ENCODE peak calls at places on chromosomes 1 and 21, in four cellular contexts. X is mammary epithelial cell, A is endodermal cell, O is neural crest cell. D is an unnamed sample.

GRCh38 chr1:233293556-233294446 is 1.7 kb downstream of the PCNX2 start:
- DNase-seq in A (no peak), O (no peak), X (peak), D (no peak)

GRCh38 chr1:94327001-94327685 is 89.8 kb upstream of the ARHGAP29 start:
- DNase-seq in O (peak), X (no peak), A (peak), D (peak)

GRCh38 chr1:54885237-54885679 is 1.7 kb downstream of the DHCR24 start:
- DNase-seq in X (no peak), A (no peak), O (no peak), D (no peak)

GRCh38 chr1:163768581-163768980 is 446.8 kb downstream of the NUF2 start:
- DNase-seq in O (no peak), X (no peak), A (no peak), D (no peak)

GRCh38 chr1:178923512-178923911 is 52.6 kb upstream of the ANGPTL1 start:
- DNase-seq in O (no peak), A (no peak), X (no peak), D (no peak)

GRCh38 chr1:40653851-40654537 is 11.5 kb downstream of the RIMS3 start:
- DNase-seq in A (peak), X (no peak), O (peak), D (peak)

GRCh38 chr21:33901421-33902288 is 13.9 kb downstream of the ATP5PO start:
- DNase-seq in A (peak), O (peak), X (peak), D (peak)

GRCh38 chr21:21612446-21612845 is 614.2 kb downstream of the NCAM2 start:
- DNase-seq in A (peak), O (no peak), X (no peak), D (no peak)

GRCh38 chr1:194252189-194252588 is 1065.8 kb upstream of the B3GALT2 start:
- DNase-seq in X (no peak), O (no peak), A (no peak), D (no peak)

GRCh38 chr1:197915217-197915616 is 2.0 kb upstream of the LHX9 start:
- DNase-seq in A (peak), X (no peak), O (no peak), D (peak)

GRCh38 chr21:35506352-35506751 is 457.2 kb upstream of the RUNX1 start:
- DNase-seq in O (no peak), A (no peak), X (no peak), D (no peak)

GRCh38 chr21:44370027-44370735 is 16.8 kb downstream of the TRPM2 start:
- DNase-seq in O (peak), A (peak), X (peak), D (peak)

GRCh38 chr1:71047635-71048607 is at the start of gene PTGER3:
- DNase-seq in X (peak), A (peak), O (peak), D (peak)

GRCh38 chr1:76942549-76942948 is 75.3 kb downstream of the ST6GALNAC5 start:
- DNase-seq in O (no peak), A (no peak), X (no peak), D (no peak)

GRCh38 chr1:38817958-38818705 is 41.4 kb downstream of the RRAGC start:
- DNase-seq in X (no peak), A (peak), O (peak), D (peak)

GRCh38 chr1:182392045-182393028 is 747 bp upstream of the GLUL start:
- DNase-seq in X (peak), A (no peak), O (no peak), D (no peak)

GRCh38 chr1:236020359-236021000 is 44.4 kb downstream of the NID1 start:
- DNase-seq in X (no peak), O (no peak), A (no peak), D (no peak)

GRCh38 chr1:113057006-113057405 is 16.0 kb upstream of the LRIG2 start:
- DNase-seq in X (no peak), A (peak), O (no peak), D (peak)
- TF ChIP-seq CTCF in X (no peak), A (peak), O (no peak), D (no peak)

GRCh38 chr1:218802799-218803198 is 370.9 kb upstream of the LYPLAL1 start:
- DNase-seq in X (no peak), A (no peak), O (no peak), D (no peak)

GRCh38 chr1:218804014-218804785 is 369.5 kb upstream of the LYPLAL1 start:
- DNase-seq in A (no peak), X (peak), O (no peak), D (no peak)

GRCh38 chr1:218803351-218803997 is 370.2 kb upstream of the LYPLAL1 start:
- DNase-seq in X (no peak), A (no peak), O (no peak), D (no peak)
- TF ChIP-seq CTCF in X (no peak), A (no peak), O (no peak), D (no peak)

GRCh38 chr1:1665815-1666251 is 7.0 kb upstream of the CDK11B start:
- DNase-seq in X (no peak), A (peak), O (peak), D (peak)
- TF ChIP-seq CTCF in X (peak), A (peak), O (peak), D (peak)

GRCh38 chr1:43969746-43970466 is at the start of gene DPH2:
- DNase-seq in O (peak), A (peak), X (peak), D (peak)

GRCh38 chr1:43971336-43971980 is 1.6 kb downstream of the DPH2 start:
- DNase-seq in X (no peak), O (no peak), A (no peak), D (no peak)

GRCh38 chr1:43969416-43969745 is 429 bp upstream of the DPH2 start:
- DNase-seq in A (no peak), O (no peak), X (no peak), D (no peak)

GRCh38 chr1:43970911-43971310 is 1.1 kb downstream of the DPH2 start:
- DNase-seq in A (no peak), O (no peak), X (no peak), D (no peak)

DNA sequence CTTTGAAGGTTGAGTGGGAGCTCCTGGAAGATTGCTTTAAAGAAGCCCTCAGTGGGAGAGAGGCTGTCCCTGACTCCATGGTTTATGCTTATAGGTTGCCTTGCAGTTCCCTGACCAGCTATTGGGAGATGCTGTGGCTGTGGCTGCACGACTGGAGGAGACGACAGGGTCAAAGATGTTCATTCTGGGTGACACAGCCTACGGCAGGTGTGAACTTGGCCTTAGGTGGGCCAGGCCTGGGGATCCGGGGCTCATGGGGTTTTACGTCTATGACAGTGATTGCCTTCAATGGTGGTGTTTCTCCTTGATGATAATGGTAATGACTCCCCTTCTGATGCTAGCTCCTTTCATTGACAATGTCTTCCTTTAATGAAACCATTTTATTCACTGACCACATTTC is 692 bp downstream of the DPH2 start:
- DNase-seq in O (no peak), A (no peak), X (no peak), D (no peak)
- TF ChIP-seq CTCF in O (no peak), A (no peak), X (no peak), D (no peak)

GRCh38 chr1:8111560-8111959 is 85.5 kb upstream of the ERRFI1 start:
- DNase-seq in O (no peak), X (no peak), A (no peak), D (no peak)

GRCh38 chr1:8112611-8113256 is 86.6 kb upstream of the ERRFI1 start:
- DNase-seq in X (no peak), O (no peak), A (no peak), D (no peak)

GRCh38 chr1:8109226-8109625 is 83.1 kb upstream of the ERRFI1 start:
- DNase-seq in A (no peak), X (no peak), O (no peak), D (no peak)

GRCh38 chr1:8104278-8105236 is 78.4 kb upstream of the ERRFI1 start:
- DNase-seq in X (no peak), O (no peak), A (no peak), D (no peak)

GRCh38 chr1:8107897-8108296 is 81.8 kb upstream of the ERRFI1 start:
- DNase-seq in A (no peak), O (no peak), X (no peak), D (no peak)
- TF ChIP-seq CTCF in A (no peak), O (no peak), X (no peak), D (no peak)

DNA sequence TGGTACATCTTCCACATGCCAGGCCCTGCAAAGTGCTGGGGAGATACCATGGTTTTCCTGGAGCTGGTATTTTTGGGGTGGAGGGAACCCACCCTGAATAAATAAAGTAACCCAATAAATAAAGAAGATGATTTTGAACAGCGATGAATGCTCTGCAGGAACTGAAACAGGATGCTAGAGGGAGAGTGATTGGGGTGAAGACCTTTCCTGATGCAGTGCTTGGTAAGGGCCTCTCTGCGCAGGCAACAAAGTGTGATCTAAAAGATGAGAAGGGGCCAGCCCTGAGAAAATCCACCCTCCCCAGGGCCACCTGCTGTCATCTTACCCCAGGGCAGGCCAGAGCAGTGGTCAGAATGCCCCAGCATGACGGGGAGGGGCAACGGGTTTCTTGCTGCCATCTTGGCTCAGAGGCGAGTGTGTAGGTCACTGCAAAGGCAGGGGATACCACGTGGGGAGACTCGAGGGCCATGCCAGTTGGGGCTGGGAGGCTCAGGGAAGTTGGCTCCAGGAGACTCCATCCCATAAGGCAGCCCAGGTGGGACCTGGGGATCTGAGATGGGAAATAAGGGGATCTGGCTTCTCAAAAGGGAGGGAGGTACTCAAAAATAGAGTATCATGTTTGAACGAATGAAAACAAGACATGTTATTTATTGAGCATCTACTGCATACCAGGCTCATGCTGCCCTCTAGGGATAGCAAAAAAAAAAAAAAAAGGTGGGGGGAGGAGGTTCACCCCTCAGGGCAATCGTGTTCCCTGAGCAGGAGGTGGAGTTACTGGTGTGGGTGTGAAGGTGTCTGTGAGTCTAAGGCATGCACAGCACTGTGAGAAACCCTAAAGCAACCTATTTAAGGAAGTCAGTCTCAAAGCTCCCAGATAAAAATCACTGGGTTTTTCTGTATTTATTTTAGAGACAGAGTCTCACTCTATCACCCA is 2.8 kb downstream of the SRARP start:
- DNase-seq in O (no peak), A (no peak), X (peak), D (no peak)
- TF ChIP-seq CTCF in O (no peak), A (peak), X (peak), D (no peak)

GRCh38 chr1:220335668-220336067 is 63.4 kb upstream of the RAB3GAP2 start:
- DNase-seq in X (peak), O (no peak), A (no peak), D (no peak)

GRCh38 chr1:220327106-220327505 is 54.9 kb upstream of the RAB3GAP2 start:
- DNase-seq in O (no peak), A (no peak), X (no peak), D (no peak)

GRCh38 chr1:220330265-220330664 is 58.0 kb upstream of the RAB3GAP2 start:
- DNase-seq in O (no peak), A (no peak), X (no peak), D (no peak)

GRCh38 chr1:220326578-220326977 is 54.3 kb upstream of the RAB3GAP2 start:
- DNase-seq in X (peak), A (no peak), O (no peak), D (no peak)

GRCh38 chr1:220331318-220331717 is 59.1 kb upstream of the RAB3GAP2 start:
- DNase-seq in O (no peak), X (no peak), A (no peak), D (no peak)
- TF ChIP-seq CTCF in O (no peak), X (no peak), A (no peak), D (no peak)

GRCh38 chr1:199054706-199055105 is 415.9 kb downstream of the PTPRC start:
- DNase-seq in O (no peak), X (no peak), A (no peak), D (no peak)

GRCh38 chr1:199057284-199057683 is 418.4 kb downstream of the PTPRC start:
- DNase-seq in X (no peak), A (no peak), O (no peak), D (no peak)

DNA sequence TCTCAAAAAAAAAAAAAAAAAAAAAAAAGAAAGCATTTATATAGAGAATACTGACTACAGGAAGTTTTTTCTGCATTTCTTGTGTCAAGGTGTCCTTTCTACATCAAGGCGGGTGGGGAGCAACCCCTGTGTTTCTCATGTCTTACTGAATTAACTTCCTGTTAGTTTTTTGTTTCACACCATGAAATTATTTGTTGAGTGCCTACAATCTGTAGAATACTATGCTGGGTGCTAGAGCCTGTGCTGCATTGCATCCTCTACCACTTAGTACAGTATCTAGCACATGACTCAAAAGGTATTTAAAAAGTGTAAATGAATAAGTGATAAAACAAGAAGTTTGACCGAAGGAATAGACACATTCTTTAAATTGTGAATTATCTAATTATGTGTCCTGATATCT is 417.9 kb downstream of the PTPRC start:
- DNase-seq in X (no peak), A (no peak), O (no peak), D (no peak)
- TF ChIP-seq CTCF in X (no peak), A (no peak), O (no peak), D (no peak)

GRCh38 chr1:218823291-218823900 is 350.3 kb upstream of the LYPLAL1 start:
- DNase-seq in A (no peak), O (no peak), X (peak), D (no peak)

GRCh38 chr1:218829143-218829542 is 344.5 kb upstream of the LYPLAL1 start:
- DNase-seq in X (no peak), A (no peak), O (no peak), D (no peak)

GRCh38 chr1:218827486-218827885 is 346.2 kb upstream of the LYPLAL1 start:
- DNase-seq in X (no peak), A (no peak), O (no peak), D (no peak)

DNA sequence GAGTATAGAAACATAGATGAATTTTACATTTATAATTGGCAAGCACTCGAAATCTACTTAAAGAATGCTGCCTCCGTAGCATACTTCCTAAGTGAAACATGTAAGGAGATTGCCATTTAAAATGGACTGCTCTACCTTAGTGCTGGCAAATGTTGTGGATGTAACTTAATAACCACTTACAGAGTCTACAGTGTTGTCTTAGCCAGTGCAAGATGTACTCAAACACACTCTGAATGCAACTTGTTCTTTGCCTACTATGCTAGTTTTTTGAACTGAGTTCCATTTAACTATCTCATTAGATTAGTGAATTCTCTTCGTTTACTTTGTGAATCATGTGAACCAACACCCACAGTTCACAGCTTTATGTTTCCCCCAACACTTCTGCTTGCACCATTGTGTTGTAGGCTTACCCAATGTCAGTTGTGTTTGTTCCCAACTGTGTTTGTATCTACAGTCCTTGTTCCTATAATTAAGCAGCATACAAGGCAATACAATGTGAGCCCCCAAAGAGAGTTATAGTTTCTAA is 345.5 kb upstream of the LYPLAL1 start:
- DNase-seq in X (no peak), A (no peak), O (no peak), D (no peak)
- TF ChIP-seq CTCF in X (no peak), A (no peak), O (no peak), D (no peak)

DNA sequence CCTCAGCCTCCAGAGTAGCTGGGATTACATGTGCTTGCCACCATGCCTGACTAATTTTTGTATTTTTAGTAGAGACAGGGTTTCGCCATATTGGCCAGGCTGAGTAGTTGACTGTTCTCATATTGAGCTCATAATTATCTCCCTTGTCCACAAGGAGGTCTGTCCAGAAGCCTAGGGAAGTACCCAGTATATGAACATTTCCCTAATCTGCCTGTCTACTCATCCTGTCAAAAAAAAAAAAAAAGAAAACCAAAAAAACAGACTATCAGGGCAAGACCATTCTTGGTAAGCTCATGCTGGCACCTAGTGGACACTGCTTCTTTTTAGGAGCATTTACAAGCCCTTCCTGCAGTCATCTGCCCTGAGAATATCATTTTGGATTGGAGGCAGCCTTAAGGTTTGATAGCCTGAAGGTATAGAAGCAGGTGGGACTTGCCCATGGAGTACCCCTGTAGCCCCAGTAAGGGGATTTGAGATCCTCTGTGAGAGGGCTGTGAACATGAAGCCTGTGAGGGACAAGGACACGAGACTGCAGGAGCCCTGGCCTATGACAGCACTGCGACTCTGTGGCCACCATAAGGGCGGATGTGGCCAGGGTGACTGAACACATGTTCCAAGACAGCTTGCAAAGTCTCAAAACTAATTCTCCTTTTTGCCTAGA is 10.8 kb upstream of the DUSP12 start:
- DNase-seq in O (no peak), A (peak), X (peak), D (no peak)
- TF ChIP-seq CTCF in O (peak), A (peak), X (peak), D (peak)